ENCODE peak calls at places on chromosomes 1 and 21, in eight cellular contexts. C, X, L, Z, G, M, S and N are unnamed samples.

GRCh38 chr1:53740621-53741105 is 1.7 kb upstream of the GLIS1 start:
- DNase-seq in C (no peak), X (peak; percentile 68), L (no peak), Z (no peak), G (peak; percentile 90), M (no peak), S (no peak), N (peak; percentile 92)

GRCh38 chr1:206703647-206704046 is 18.9 kb downstream of the MAPKAPK2 start:
- DNase-seq in C (no peak), X (no peak), L (no peak), Z (no peak), G (peak; percentile 68), M (no peak), S (no peak), N (peak; percentile 58)

GRCh38 chr21:45551816-45552695 is 9.8 kb upstream of the SLC19A1 start:
- DNase-seq in C (no peak), X (no peak), L (peak; percentile 13), Z (no peak), G (no peak), M (no peak), S (peak; percentile 82), N (no peak)

GRCh38 chr21:37220433-37220980 is 46.6 kb downstream of the VPS26C start:
- DNase-seq in C (no peak), X (peak; percentile 57), L (no peak), Z (no peak), G (peak; percentile 60), M (no peak), S (peak; percentile 82), N (peak; percentile 69)

GRCh38 chr1:197783510-197783948 is 8.2 kb upstream of the DENND1B start:
- DNase-seq in C (no peak), X (no peak), L (no peak), Z (no peak), G (peak; percentile 40), M (no peak), S (no peak), N (no peak)

GRCh38 chr1:183685112-183685713 is 32.1 kb upstream of the APOBEC4 start:
- DNase-seq in C (peak; percentile 43), X (peak; percentile 75), L (no peak), Z (no peak), G (peak; percentile 64), M (no peak), S (no peak), N (peak; percentile 77)

GRCh38 chr1:56925193-56925592 is 40.6 kb downstream of the C8B start:
- DNase-seq in C (no peak), X (no peak), L (no peak), Z (no peak), G (no peak), M (no peak), S (no peak), N (no peak)

GRCh38 chr1:201551877-201552731 is 13.2 kb downstream of the NAV1 start:
- DNase-seq in C (peak; percentile 16), X (peak; percentile 58), L (no peak), Z (no peak), G (peak; percentile 89), M (no peak), S (peak; percentile 84), N (no peak)

GRCh38 chr1:177849130-177849529 is 120.7 kb downstream of the SEC16B start:
- DNase-seq in C (no peak), X (peak; percentile 8), L (no peak), Z (no peak), G (peak; percentile 90), M (no peak), S (no peak), N (no peak)

GRCh38 chr1:154765970-154766369 is 104.1 kb downstream of the KCNN3 start:
- DNase-seq in C (no peak), X (peak; percentile 49), L (no peak), Z (no peak), G (peak; percentile 31), M (no peak), S (peak; percentile 43), N (peak; percentile 68)

GRCh38 chr1:151960780-151961513 is 32.7 kb downstream of the S100A10 start:
- DNase-seq in C (no peak), X (no peak), L (no peak), Z (no peak), G (no peak), M (no peak), S (no peak), N (no peak)

GRCh38 chr1:229379901-229380300 is 37.1 kb upstream of the CCSAP start:
- DNase-seq in C (no peak), X (peak; percentile 3), L (no peak), Z (no peak), G (peak; percentile 11), M (no peak), S (peak; percentile 21), N (no peak)

GRCh38 chr1:56908619-56909340 is 54.2 kb downstream of the C8A start:
- DNase-seq in C (no peak), X (peak; percentile 86), L (no peak), Z (no peak), G (peak; percentile 69), M (no peak), S (no peak), N (peak; percentile 72)

GRCh38 chr1:44249543-44249942 is 36.3 kb downstream of the DMAP1 start:
- DNase-seq in C (peak; percentile 36), X (peak; percentile 12), L (no peak), Z (peak; percentile 71), G (peak; percentile 5), M (peak; percentile 73), S (no peak), N (peak; percentile 33)

GRCh38 chr1:53687426-53687825 is 51.5 kb downstream of the GLIS1 start:
- DNase-seq in C (no peak), X (no peak), L (no peak), Z (no peak), G (no peak), M (no peak), S (no peak), N (no peak)

GRCh38 chr1:231616667-231617066 is 9.9 kb upstream of the DISC1 start:
- DNase-seq in C (no peak), X (no peak), L (no peak), Z (no peak), G (no peak), M (no peak), S (no peak), N (no peak)

GRCh38 chr1:246797597-246797996 is 73.4 kb downstream of the SCCPDH start:
- DNase-seq in C (no peak), X (no peak), L (no peak), Z (no peak), G (no peak), M (no peak), S (peak; percentile 59), N (no peak)

GRCh38 chr1:10694274-10694632 is 102.2 kb downstream of the CASZ1 start:
- DNase-seq in C (no peak), X (peak; percentile 26), L (no peak), Z (no peak), G (peak; percentile 5), M (no peak), S (no peak), N (peak; percentile 2)

GRCh38 chr1:15218287-15219279 is 28.4 kb upstream of the FHAD1 start:
- DNase-seq in C (peak; percentile 78), X (peak; percentile 70), L (no peak), Z (no peak), G (peak; percentile 38), M (no peak), S (no peak), N (peak; percentile 70)

DNA sequence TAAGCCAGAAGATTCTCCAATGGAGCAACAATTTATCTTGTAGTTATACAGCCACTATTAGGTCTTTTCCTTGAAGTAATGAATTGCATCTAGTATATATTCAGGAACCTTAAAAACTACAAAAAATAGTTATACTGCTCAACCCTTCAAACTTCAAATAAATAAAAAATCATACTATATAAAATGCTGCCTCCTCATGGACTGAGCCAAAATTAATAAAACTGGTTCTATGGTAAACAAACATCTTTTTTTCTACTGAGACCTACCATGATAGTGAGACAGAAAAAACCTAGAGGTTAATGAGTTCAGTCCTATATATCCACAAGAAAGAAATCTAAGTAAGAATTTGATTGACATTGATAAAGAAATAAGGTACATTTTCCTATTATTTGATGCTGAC is 67.7 kb downstream of the GPATCH2 start:
- DNase-seq in C (no peak), X (no peak), L (no peak), Z (no peak), G (no peak), M (no peak), S (no peak), N (no peak)
- TF ChIP-seq CTCF in C (no peak), X (no peak), L (no peak), Z (no peak), G (no peak), M (no peak), S (no peak), N (no peak)

GRCh38 chr21:31728191-31728590 is 3.7 kb downstream of the SCAF4 start:
- DNase-seq in C (no peak), X (no peak), L (no peak), Z (no peak), G (no peak), M (no peak), S (no peak), N (no peak)
- H3K4me3 ChIP-seq in C (no peak overlapping the region), X (no peak overlapping the region), L (no peak overlapping the region), Z (no peak overlapping the region), G (no peak overlapping the region), M (no peak overlapping the region), S (no peak overlapping the region), N (no peak overlapping the region)

DNA sequence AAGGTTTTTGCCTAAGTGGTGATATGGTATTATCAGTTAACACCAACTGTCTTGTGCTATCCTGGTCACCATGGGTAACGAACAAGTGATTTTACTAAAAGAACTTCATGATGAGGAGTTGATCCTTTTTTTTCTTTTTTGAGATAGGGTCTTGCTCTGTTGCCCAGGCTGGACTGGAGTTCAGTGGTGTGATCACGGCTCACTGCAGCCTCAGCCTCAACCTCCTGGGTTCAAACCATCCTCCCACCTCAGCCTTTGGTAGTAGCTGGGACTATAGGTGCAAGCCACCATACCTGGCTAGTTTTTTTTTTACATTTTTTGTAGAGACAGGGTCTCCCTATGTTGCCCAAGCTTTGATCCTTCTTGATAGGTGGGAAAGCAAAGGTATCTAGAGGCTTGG is 5.1 kb downstream of the METTL13 start:
- DNase-seq in C (no peak), X (no peak), L (no peak), Z (no peak), G (no peak), M (no peak), S (no peak), N (no peak)
- TF ChIP-seq CTCF in C (no peak), X (no peak), L (no peak), Z (no peak), G (no peak), M (no peak), S (no peak), N (no peak)

GRCh38 chr1:34865981-34866761 is 6.6 kb upstream of the SMIM12 start:
- DNase-seq in C (peak; percentile 88), X (peak; percentile 81), L (peak; percentile 88), Z (peak; percentile 79), G (peak; percentile 64), M (peak; percentile 88), S (peak; percentile 98), N (peak; percentile 67)

GRCh38 chr1:34864759-34865158 is 5.2 kb upstream of the SMIM12 start:
- DNase-seq in C (no peak), X (no peak), L (no peak), Z (no peak), G (no peak), M (no peak), S (no peak), N (no peak)

GRCh38 chr1:34867421-34867820 is 7.9 kb upstream of the SMIM12 start:
- DNase-seq in C (peak; percentile 42), X (no peak), L (no peak), Z (no peak), G (no peak), M (no peak), S (no peak), N (no peak)

GRCh38 chr1:34866762-34867109 is 7.2 kb upstream of the SMIM12 start:
- DNase-seq in C (no peak), X (no peak), L (no peak), Z (no peak), G (no peak), M (no peak), S (no peak), N (no peak)

GRCh38 chr1:34865573-34865972 is 6.0 kb upstream of the SMIM12 start:
- DNase-seq in C (no peak), X (no peak), L (no peak), Z (no peak), G (no peak), M (no peak), S (no peak), N (no peak)
- H3K4me3 ChIP-seq in C (peak overlapping the region; percentile 57), X (peak overlapping the region; percentile 42), L (peak overlapping the region; percentile 81), Z (peak overlapping the region; percentile 64), G (peak overlapping the region; percentile 63), M (peak overlapping the region; percentile 62), S (peak overlapping the region; percentile 66), N (peak overlapping the region; percentile 71)